ENCODE peak calls at places on chromosomes 7 and 10, in seven cellular contexts. One of them, this sample, is unnamed.

GRCh38 chr10:110898391-110898790 is 20.6 kb downstream of the BBIP1 start:
- DNase-seq in HuH-7.5: no peak
- DNase-seq in stimulated activated CD8-positive, alpha-beta memory T cell treated with anti-CD3 and anti-CD28 coated beads, Interleukin-12 subunit alpha, Interleukin-12 subunit beta, amount 100 ng/mL, for 4 hours: no peak
- DNase-seq in kidney tubule cell: no peak
- DNase-seq in GM20000: no peak
- DNase-seq in mammary epithelial cell: no peak
- DNase-seq in aorta: no peak
- DNase-seq in this sample: no peak

GRCh38 chr7:116630357-116630756 is 41.6 kb upstream of the MET start:
- DNase-seq in kidney tubule cell: peak; percentile 54
- DNase-seq in GM20000: peak; percentile 68
- DNase-seq in stimulated activated CD8-positive, alpha-beta memory T cell treated with anti-CD3 and anti-CD28 coated beads, Interleukin-12 subunit alpha, Interleukin-12 subunit beta, amount 100 ng/mL, for 4 hours: no peak
- DNase-seq in mammary epithelial cell: peak; percentile 44
- DNase-seq in HuH-7.5: no peak
- DNase-seq in aorta: no peak
- DNase-seq in this sample: no peak

GRCh38 chr7:131226116-131226562 is 101.5 kb upstream of the MKLN1 start:
- DNase-seq in HuH-7.5: no peak
- DNase-seq in stimulated activated CD8-positive, alpha-beta memory T cell treated with anti-CD3 and anti-CD28 coated beads, Interleukin-12 subunit alpha, Interleukin-12 subunit beta, amount 100 ng/mL, for 4 hours: no peak
- DNase-seq in GM20000: no peak
- DNase-seq in aorta: no peak
- DNase-seq in kidney tubule cell: peak; percentile 83
- DNase-seq in mammary epithelial cell: no peak
- DNase-seq in this sample: no peak

GRCh38 chr7:19112290-19113000 is 5.0 kb downstream of the TWIST1 start:
- DNase-seq in kidney tubule cell: no peak
- DNase-seq in aorta: peak; percentile 43
- DNase-seq in HuH-7.5: no peak
- DNase-seq in mammary epithelial cell: no peak
- DNase-seq in GM20000: no peak
- DNase-seq in stimulated activated CD8-positive, alpha-beta memory T cell treated with anti-CD3 and anti-CD28 coated beads, Interleukin-12 subunit alpha, Interleukin-12 subunit beta, amount 100 ng/mL, for 4 hours: no peak
- DNase-seq in this sample: peak; percentile 26

GRCh38 chr10:49039409-49039808 is 75.9 kb downstream of the VSTM4 start:
- DNase-seq in aorta: no peak
- DNase-seq in stimulated activated CD8-positive, alpha-beta memory T cell treated with anti-CD3 and anti-CD28 coated beads, Interleukin-12 subunit alpha, Interleukin-12 subunit beta, amount 100 ng/mL, for 4 hours: no peak
- DNase-seq in GM20000: no peak
- DNase-seq in mammary epithelial cell: no peak
- DNase-seq in kidney tubule cell: no peak
- DNase-seq in HuH-7.5: no peak
- DNase-seq in this sample: no peak

GRCh38 chr10:30510184-30510931 is 76.4 kb downstream of the MAP3K8 start:
- DNase-seq in GM20000: peak; percentile 61
- DNase-seq in aorta: peak; percentile 75
- DNase-seq in mammary epithelial cell: peak; percentile 80
- DNase-seq in stimulated activated CD8-positive, alpha-beta memory T cell treated with anti-CD3 and anti-CD28 coated beads, Interleukin-12 subunit alpha, Interleukin-12 subunit beta, amount 100 ng/mL, for 4 hours: no peak
- DNase-seq in HuH-7.5: no peak
- DNase-seq in kidney tubule cell: peak; percentile 71
- DNase-seq in this sample: peak; percentile 50

GRCh38 chr7:36533717-36534116 is 144.1 kb downstream of the ANLN start:
- DNase-seq in kidney tubule cell: no peak
- DNase-seq in GM20000: no peak
- DNase-seq in aorta: no peak
- DNase-seq in stimulated activated CD8-positive, alpha-beta memory T cell treated with anti-CD3 and anti-CD28 coated beads, Interleukin-12 subunit alpha, Interleukin-12 subunit beta, amount 100 ng/mL, for 4 hours: no peak
- DNase-seq in mammary epithelial cell: no peak
- DNase-seq in HuH-7.5: no peak
- DNase-seq in this sample: no peak

GRCh38 chr10:103575416-103576075 is 82.0 kb downstream of the NEURL1 start:
- DNase-seq in GM20000: no peak
- DNase-seq in stimulated activated CD8-positive, alpha-beta memory T cell treated with anti-CD3 and anti-CD28 coated beads, Interleukin-12 subunit alpha, Interleukin-12 subunit beta, amount 100 ng/mL, for 4 hours: no peak
- DNase-seq in HuH-7.5: no peak
- DNase-seq in mammary epithelial cell: no peak
- DNase-seq in aorta: no peak
- DNase-seq in kidney tubule cell: no peak
- DNase-seq in this sample: no peak

GRCh38 chr7:158816271-158816670 is 13.0 kb downstream of the ESYT2 start:
- DNase-seq in stimulated activated CD8-positive, alpha-beta memory T cell treated with anti-CD3 and anti-CD28 coated beads, Interleukin-12 subunit alpha, Interleukin-12 subunit beta, amount 100 ng/mL, for 4 hours: no peak
- DNase-seq in HuH-7.5: no peak
- DNase-seq in mammary epithelial cell: no peak
- DNase-seq in GM20000: no peak
- DNase-seq in aorta: no peak
- DNase-seq in kidney tubule cell: no peak
- DNase-seq in this sample: no peak

GRCh38 chr7:19020711-19021110 is 96.7 kb downstream of the TWIST1 start:
- DNase-seq in GM20000: no peak
- DNase-seq in aorta: no peak
- DNase-seq in kidney tubule cell: peak; percentile 78
- DNase-seq in HuH-7.5: no peak
- DNase-seq in mammary epithelial cell: peak; percentile 72
- DNase-seq in stimulated activated CD8-positive, alpha-beta memory T cell treated with anti-CD3 and anti-CD28 coated beads, Interleukin-12 subunit alpha, Interleukin-12 subunit beta, amount 100 ng/mL, for 4 hours: no peak
- DNase-seq in this sample: no peak

GRCh38 chr10:28400176-28400575 is 97.3 kb upstream of the MPP7 start:
- DNase-seq in kidney tubule cell: no peak
- DNase-seq in stimulated activated CD8-positive, alpha-beta memory T cell treated with anti-CD3 and anti-CD28 coated beads, Interleukin-12 subunit alpha, Interleukin-12 subunit beta, amount 100 ng/mL, for 4 hours: no peak
- DNase-seq in GM20000: no peak
- DNase-seq in mammary epithelial cell: no peak
- DNase-seq in HuH-7.5: no peak
- DNase-seq in aorta: no peak
- DNase-seq in this sample: no peak

GRCh38 chr7:26930201-26930600 is 65.8 kb upstream of the SKAP2 start:
- DNase-seq in mammary epithelial cell: peak; percentile 52
- DNase-seq in GM20000: no peak
- DNase-seq in aorta: no peak
- DNase-seq in kidney tubule cell: no peak
- DNase-seq in HuH-7.5: no peak
- DNase-seq in stimulated activated CD8-positive, alpha-beta memory T cell treated with anti-CD3 and anti-CD28 coated beads, Interleukin-12 subunit alpha, Interleukin-12 subunit beta, amount 100 ng/mL, for 4 hours: no peak
- DNase-seq in this sample: no peak

GRCh38 chr7:130491841-130492518 is at the start of gene MEST:
- DNase-seq in GM20000: no peak
- DNase-seq in kidney tubule cell: peak; percentile 10
- DNase-seq in mammary epithelial cell: no peak
- DNase-seq in aorta: no peak
- DNase-seq in HuH-7.5: no peak
- DNase-seq in stimulated activated CD8-positive, alpha-beta memory T cell treated with anti-CD3 and anti-CD28 coated beads, Interleukin-12 subunit alpha, Interleukin-12 subunit beta, amount 100 ng/mL, for 4 hours: no peak
- DNase-seq in this sample: no peak

GRCh38 chr10:133438711-133439273 is 14.4 kb upstream of the SPRN start:
- DNase-seq in HuH-7.5: peak; percentile 60
- DNase-seq in stimulated activated CD8-positive, alpha-beta memory T cell treated with anti-CD3 and anti-CD28 coated beads, Interleukin-12 subunit alpha, Interleukin-12 subunit beta, amount 100 ng/mL, for 4 hours: no peak
- DNase-seq in aorta: no peak
- DNase-seq in mammary epithelial cell: peak; percentile 24
- DNase-seq in GM20000: peak; percentile 76
- DNase-seq in kidney tubule cell: peak; percentile 34
- DNase-seq in this sample: peak; percentile 12

GRCh38 chr7:3949226-3949625 is 648.2 kb downstream of the SDK1 start:
- DNase-seq in HuH-7.5: no peak
- DNase-seq in stimulated activated CD8-positive, alpha-beta memory T cell treated with anti-CD3 and anti-CD28 coated beads, Interleukin-12 subunit alpha, Interleukin-12 subunit beta, amount 100 ng/mL, for 4 hours: no peak
- DNase-seq in aorta: no peak
- DNase-seq in kidney tubule cell: no peak
- DNase-seq in GM20000: no peak
- DNase-seq in mammary epithelial cell: no peak
- DNase-seq in this sample: no peak

GRCh38 chr10:8460626-8461025 is 406.1 kb downstream of the GATA3 start:
- DNase-seq in GM20000: no peak
- DNase-seq in aorta: no peak
- DNase-seq in HuH-7.5: no peak
- DNase-seq in kidney tubule cell: no peak
- DNase-seq in stimulated activated CD8-positive, alpha-beta memory T cell treated with anti-CD3 and anti-CD28 coated beads, Interleukin-12 subunit alpha, Interleukin-12 subunit beta, amount 100 ng/mL, for 4 hours: no peak
- DNase-seq in mammary epithelial cell: no peak
- DNase-seq in this sample: no peak

GRCh38 chr10:117224881-117225280 is 16.0 kb upstream of the SLC18A2 start:
- DNase-seq in aorta: no peak
- DNase-seq in HuH-7.5: no peak
- DNase-seq in kidney tubule cell: no peak
- DNase-seq in stimulated activated CD8-positive, alpha-beta memory T cell treated with anti-CD3 and anti-CD28 coated beads, Interleukin-12 subunit alpha, Interleukin-12 subunit beta, amount 100 ng/mL, for 4 hours: no peak
- DNase-seq in mammary epithelial cell: no peak
- DNase-seq in GM20000: no peak
- DNase-seq in this sample: no peak

GRCh38 chr10:22803201-22803895 is 89.0 kb upstream of the PIP4K2A start:
- DNase-seq in HuH-7.5: no peak
- DNase-seq in kidney tubule cell: no peak
- DNase-seq in stimulated activated CD8-positive, alpha-beta memory T cell treated with anti-CD3 and anti-CD28 coated beads, Interleukin-12 subunit alpha, Interleukin-12 subunit beta, amount 100 ng/mL, for 4 hours: no peak
- DNase-seq in aorta: no peak
- DNase-seq in GM20000: no peak
- DNase-seq in mammary epithelial cell: no peak
- DNase-seq in this sample: no peak

This sample was measured in lower leg skin.